ENCODE peak calls at places on chromosome 17, in seven cellular contexts. N is activated naive CD8-positive, alpha-beta T cell treated with anti-CD3 and anti-CD28 coated beads, Interleukin-2, amount 10 ng/mL, durations not matched to agents 7 days and 5 days; U is ACHN; B is HCEC 1CT; G is Right ventricle myocardium superior; M is effector CD4-positive, alpha-beta T cell; C is substantia nigra. R is an unnamed sample.

GRCh38 chr17:27810211-27810901 is 10.0 kb upstream of the NOS2 start:
- DNase-seq in M (no peak), N (peak), C (no peak), B (no peak), G (no peak), U (no peak), R (no peak)

GRCh38 chr17:3039748-3040147 is 23.7 kb downstream of the OR1D5 start:
- DNase-seq in N (no peak), M (no peak), G (no peak), C (no peak), B (no peak), U (no peak), R (no peak)

GRCh38 chr17:17971431-17972125 is 622 bp downstream of the TOM1L2 start:
- DNase-seq in G (no peak), B (no peak), C (peak), N (no peak), U (peak), M (peak), R (no peak)

GRCh38 chr17:9343513-9343912 is 232.1 kb downstream of the STX8 start:
- DNase-seq in G (no peak), C (no peak), U (no peak), M (no peak), B (no peak), N (no peak), R (no peak)

GRCh38 chr17:7233701-7234099 is 617 bp downstream of the DVL2 start:
- DNase-seq in B (no peak), G (no peak), U (peak), C (no peak), M (no peak), N (no peak), R (no peak)

GRCh38 chr17:46831573-46832305 is 13.2 kb upstream of the WNT3 start:
- DNase-seq in B (no peak), G (no peak), N (no peak), C (peak), U (no peak), M (no peak), R (no peak)

GRCh38 chr17:63961355-63962207 is 11.1 kb downstream of the SCN4A start:
- DNase-seq in M (peak), G (peak), B (peak), C (no peak), N (no peak), U (peak), R (no peak)

GRCh38 chr17:29982991-29983390 is 41.6 kb downstream of the EFCAB5 start:
- DNase-seq in U (no peak), C (no peak), M (no peak), N (no peak), G (no peak), B (no peak), R (no peak)

GRCh38 chr17:69477204-69477899 is 62.9 kb downstream of the MAP2K6 start:
- DNase-seq in B (no peak), N (no peak), G (no peak), U (no peak), M (no peak), C (no peak), R (no peak)

GRCh38 chr17:40346061-40346767 is 18.3 kb downstream of the GJD3 start:
- DNase-seq in G (no peak), C (no peak), B (no peak), M (no peak), N (no peak), U (no peak), R (no peak)

GRCh38 chr17:36183001-36183810 is 6.8 kb upstream of the TBC1D3B start:
- DNase-seq in N (no peak), C (no peak), G (peak), B (peak), U (peak), M (no peak), R (peak)

GRCh38 chr17:8668181-8668740 is 37.7 kb upstream of the MYH10 start:
- DNase-seq in C (no peak), U (no peak), M (no peak), G (no peak), B (no peak), N (no peak), R (no peak)

GRCh38 chr17:82309656-82310570 is 7.5 kb downstream of the CD7 start:
- DNase-seq in B (no peak), M (no peak), U (no peak), C (no peak), G (no peak), N (peak), R (no peak)

GRCh38 chr17:75105269-75106080 is 4.3 kb upstream of the ARMC7 start:
- DNase-seq in U (peak), B (no peak), N (peak), C (no peak), M (no peak), G (no peak), R (peak)

GRCh38 chr17:28010406-28010805 is 32.1 kb upstream of the NLK start:
- DNase-seq in G (no peak), N (no peak), C (no peak), B (no peak), U (no peak), M (no peak), R (no peak)

GRCh38 chr17:77770331-77771105 is 188.0 kb upstream of the TNRC6C start:
- DNase-seq in U (no peak), C (no peak), N (no peak), B (peak), G (no peak), M (no peak), R (no peak)

GRCh38 chr17:49469831-49470568 is 25.1 kb upstream of the NGFR start:
- DNase-seq in N (no peak), B (no peak), U (no peak), C (no peak), M (no peak), G (peak), R (no peak)

GRCh38 chr17:75904749-75905521 is at the start of gene MRPL38:
- DNase-seq in B (peak), G (peak), U (peak), M (peak), C (peak), N (peak), R (peak)